ENCODE peak calls at places on chromosomes 11 and 22, in nine cellular contexts. One of them, this sample, is unnamed.

GRCh38 chr11:79304599-79305212 is 136.1 kb downstream of the TENM4 start:
- DNase-seq in ovary: no peak
- DNase-seq in left ventricle myocardium inferior: no peak
- DNase-seq in heart right ventricle: no peak
- DNase-seq in CD8-positive, alpha-beta T cell: no peak
- DNase-seq in pancreas: no peak
- DNase-seq in CD4-positive, alpha-beta T cell: no peak
- DNase-seq in cardiac muscle cell: no peak
- DNase-seq in GM23248: no peak
- DNase-seq in this sample: no peak

GRCh38 chr22:44889233-44889878 is 120.4 kb downstream of the PHF21B start:
- DNase-seq in ovary: no peak
- DNase-seq in left ventricle myocardium inferior: no peak
- DNase-seq in heart right ventricle: no peak
- DNase-seq in CD8-positive, alpha-beta T cell: no peak
- DNase-seq in pancreas: peak; percentile 45
- DNase-seq in CD4-positive, alpha-beta T cell: no peak
- DNase-seq in cardiac muscle cell: no peak
- DNase-seq in GM23248: peak; percentile 16
- DNase-seq in this sample: no peak

GRCh38 chr11:70487160-70487559 is 88.8 kb downstream of the CTTN start:
- DNase-seq in ovary: no peak
- DNase-seq in left ventricle myocardium inferior: no peak
- DNase-seq in heart right ventricle: no peak
- DNase-seq in CD8-positive, alpha-beta T cell: no peak
- DNase-seq in pancreas: no peak
- DNase-seq in CD4-positive, alpha-beta T cell: no peak
- DNase-seq in cardiac muscle cell: no peak
- DNase-seq in GM23248: no peak
- DNase-seq in this sample: no peak

GRCh38 chr11:108115495-108116140 is 5.7 kb upstream of the ACAT1 start:
- DNase-seq in ovary: peak; percentile 91
- DNase-seq in left ventricle myocardium inferior: peak; percentile 86
- DNase-seq in heart right ventricle: peak; percentile 86
- DNase-seq in CD8-positive, alpha-beta T cell: no peak
- DNase-seq in pancreas: peak; percentile 93
- DNase-seq in CD4-positive, alpha-beta T cell: no peak
- DNase-seq in cardiac muscle cell: peak; percentile 92
- DNase-seq in GM23248: peak; percentile 83
- DNase-seq in this sample: peak; percentile 75

GRCh38 chr11:2156416-2157182 is 4.4 kb downstream of the INS start:
- DNase-seq in ovary: peak; percentile 58
- DNase-seq in left ventricle myocardium inferior: peak; percentile 65
- DNase-seq in heart right ventricle: peak; percentile 64
- DNase-seq in CD8-positive, alpha-beta T cell: peak; percentile 49
- DNase-seq in pancreas: peak; percentile 93
- DNase-seq in CD4-positive, alpha-beta T cell: peak; percentile 43
- DNase-seq in cardiac muscle cell: peak; percentile 68
- DNase-seq in GM23248: peak; percentile 80
- DNase-seq in this sample: peak; percentile 41

GRCh38 chr11:23995891-23996290 is 501.0 kb upstream of the LUZP2 start:
- DNase-seq in ovary: no peak
- DNase-seq in left ventricle myocardium inferior: no peak
- DNase-seq in heart right ventricle: no peak
- DNase-seq in CD8-positive, alpha-beta T cell: no peak
- DNase-seq in pancreas: no peak
- DNase-seq in CD4-positive, alpha-beta T cell: no peak
- DNase-seq in cardiac muscle cell: peak; percentile 13
- DNase-seq in GM23248: no peak
- DNase-seq in this sample: no peak

GRCh38 chr11:34150494-34151151 is 45.2 kb downstream of the NAT10 start:
- DNase-seq in ovary: no peak
- DNase-seq in left ventricle myocardium inferior: no peak
- DNase-seq in heart right ventricle: no peak
- DNase-seq in CD8-positive, alpha-beta T cell: no peak
- DNase-seq in pancreas: no peak
- DNase-seq in CD4-positive, alpha-beta T cell: no peak
- DNase-seq in cardiac muscle cell: no peak
- DNase-seq in GM23248: peak; percentile 89
- DNase-seq in this sample: no peak

GRCh38 chr11:11213117-11213516 is 139.9 kb downstream of the CSNK2A3 start:
- DNase-seq in ovary: no peak
- DNase-seq in left ventricle myocardium inferior: no peak
- DNase-seq in heart right ventricle: no peak
- DNase-seq in CD8-positive, alpha-beta T cell: no peak
- DNase-seq in pancreas: no peak
- DNase-seq in CD4-positive, alpha-beta T cell: no peak
- DNase-seq in cardiac muscle cell: no peak
- DNase-seq in GM23248: no peak
- DNase-seq in this sample: no peak

GRCh38 chr11:61489833-61490585 is 18.5 kb upstream of the LRRC10B start:
- DNase-seq in ovary: no peak
- DNase-seq in left ventricle myocardium inferior: peak; percentile 40
- DNase-seq in heart right ventricle: peak; percentile 46
- DNase-seq in CD8-positive, alpha-beta T cell: no peak
- DNase-seq in pancreas: no peak
- DNase-seq in CD4-positive, alpha-beta T cell: no peak
- DNase-seq in cardiac muscle cell: peak; percentile 77
- DNase-seq in GM23248: peak; percentile 56
- DNase-seq in this sample: no peak

GRCh38 chr11:131851951-131852350 is 481.5 kb downstream of the NTM start:
- DNase-seq in ovary: no peak
- DNase-seq in left ventricle myocardium inferior: no peak
- DNase-seq in heart right ventricle: no peak
- DNase-seq in CD8-positive, alpha-beta T cell: no peak
- DNase-seq in pancreas: no peak
- DNase-seq in CD4-positive, alpha-beta T cell: no peak
- DNase-seq in cardiac muscle cell: no peak
- DNase-seq in GM23248: no peak
- DNase-seq in this sample: no peak

GRCh38 chr22:28015676-28016601 is 96.9 kb upstream of the PITPNB start:
- DNase-seq in ovary: peak; percentile 25
- DNase-seq in left ventricle myocardium inferior: peak; percentile 17
- DNase-seq in heart right ventricle: no peak
- DNase-seq in CD8-positive, alpha-beta T cell: no peak
- DNase-seq in pancreas: peak; percentile 32
- DNase-seq in CD4-positive, alpha-beta T cell: no peak
- DNase-seq in cardiac muscle cell: peak; percentile 45
- DNase-seq in GM23248: no peak
- DNase-seq in this sample: no peak

GRCh38 chr11:2511421-2512369 is 66.9 kb downstream of the KCNQ1 start:
- DNase-seq in ovary: no peak
- DNase-seq in left ventricle myocardium inferior: peak; percentile 36
- DNase-seq in heart right ventricle: peak; percentile 50
- DNase-seq in CD8-positive, alpha-beta T cell: no peak
- DNase-seq in pancreas: peak; percentile 49
- DNase-seq in CD4-positive, alpha-beta T cell: no peak
- DNase-seq in cardiac muscle cell: no peak
- DNase-seq in GM23248: no peak
- DNase-seq in this sample: no peak

GRCh38 chr11:67300256-67300755 is 3.0 kb upstream of the SSH3 start:
- DNase-seq in ovary: no peak
- DNase-seq in left ventricle myocardium inferior: no peak
- DNase-seq in heart right ventricle: no peak
- DNase-seq in CD8-positive, alpha-beta T cell: peak; percentile 15
- DNase-seq in pancreas: no peak
- DNase-seq in CD4-positive, alpha-beta T cell: no peak
- DNase-seq in cardiac muscle cell: no peak
- DNase-seq in GM23248: no peak
- DNase-seq in this sample: no peak
- H3K27ac ChIP-seq in ovary: no peak overlapping the region
- H3K27ac ChIP-seq in left ventricle myocardium inferior: no peak overlapping the region
- H3K27ac ChIP-seq in heart right ventricle: no peak overlapping the region
- H3K27ac ChIP-seq in CD8-positive, alpha-beta T cell: no peak overlapping the region
- H3K27ac ChIP-seq in pancreas: no peak overlapping the region
- H3K27ac ChIP-seq in CD4-positive, alpha-beta T cell: peak overlapping the region; percentile 21
- H3K27ac ChIP-seq in cardiac muscle cell: no peak overlapping the region
- H3K27ac ChIP-seq in GM23248: no peak overlapping the region
- H3K27ac ChIP-seq in this sample: no peak overlapping the region

GRCh38 chr22:46027219-46028068 is 50.5 kb upstream of the WNT7B start:
- DNase-seq in ovary: peak; percentile 85
- DNase-seq in left ventricle myocardium inferior: peak; percentile 74
- DNase-seq in heart right ventricle: no peak
- DNase-seq in CD8-positive, alpha-beta T cell: no peak
- DNase-seq in pancreas: peak; percentile 89
- DNase-seq in CD4-positive, alpha-beta T cell: no peak
- DNase-seq in cardiac muscle cell: no peak
- DNase-seq in GM23248: peak; percentile 64
- DNase-seq in this sample: peak; percentile 87
- H3K27ac ChIP-seq in ovary: peak overlapping the region; percentile 61
- H3K27ac ChIP-seq in left ventricle myocardium inferior: peak overlapping the region; percentile 89
- H3K27ac ChIP-seq in heart right ventricle: peak overlapping the region; percentile 84
- H3K27ac ChIP-seq in CD8-positive, alpha-beta T cell: no peak overlapping the region
- H3K27ac ChIP-seq in pancreas: peak overlapping the region; percentile 84
- H3K27ac ChIP-seq in CD4-positive, alpha-beta T cell: no peak overlapping the region
- H3K27ac ChIP-seq in cardiac muscle cell: no peak overlapping the region
- H3K27ac ChIP-seq in GM23248: no peak overlapping the region
- H3K27ac ChIP-seq in this sample: peak overlapping the region; percentile 91

GRCh38 chr11:665062-665706 is 28.1 kb downstream of the DRD4 start:
- DNase-seq in ovary: no peak
- DNase-seq in left ventricle myocardium inferior: no peak
- DNase-seq in heart right ventricle: no peak
- DNase-seq in CD8-positive, alpha-beta T cell: no peak
- DNase-seq in pancreas: no peak
- DNase-seq in CD4-positive, alpha-beta T cell: no peak
- DNase-seq in cardiac muscle cell: peak; percentile 8
- DNase-seq in GM23248: peak; percentile 51
- DNase-seq in this sample: no peak
- H3K27ac ChIP-seq in ovary: no peak overlapping the region
- H3K27ac ChIP-seq in left ventricle myocardium inferior: peak overlapping the region; percentile 60
- H3K27ac ChIP-seq in heart right ventricle: peak overlapping the region; percentile 52
- H3K27ac ChIP-seq in CD8-positive, alpha-beta T cell: no peak overlapping the region
- H3K27ac ChIP-seq in pancreas: no peak overlapping the region
- H3K27ac ChIP-seq in CD4-positive, alpha-beta T cell: no peak overlapping the region
- H3K27ac ChIP-seq in cardiac muscle cell: no peak overlapping the region
- H3K27ac ChIP-seq in GM23248: peak overlapping the region; percentile 74
- H3K27ac ChIP-seq in this sample: no peak overlapping the region

GRCh38 chr22:24104307-24105017 is 76.8 kb upstream of the SUSD2 start:
- DNase-seq in ovary: no peak
- DNase-seq in left ventricle myocardium inferior: no peak
- DNase-seq in heart right ventricle: no peak
- DNase-seq in CD8-positive, alpha-beta T cell: no peak
- DNase-seq in pancreas: peak; percentile 36
- DNase-seq in CD4-positive, alpha-beta T cell: no peak
- DNase-seq in cardiac muscle cell: no peak
- DNase-seq in GM23248: no peak
- DNase-seq in this sample: no peak
- H3K27ac ChIP-seq in ovary: no peak overlapping the region
- H3K27ac ChIP-seq in left ventricle myocardium inferior: peak overlapping the region; percentile 63
- H3K27ac ChIP-seq in heart right ventricle: peak overlapping the region; percentile 49
- H3K27ac ChIP-seq in CD8-positive, alpha-beta T cell: no peak overlapping the region
- H3K27ac ChIP-seq in pancreas: no peak overlapping the region
- H3K27ac ChIP-seq in CD4-positive, alpha-beta T cell: no peak overlapping the region
- H3K27ac ChIP-seq in cardiac muscle cell: no peak overlapping the region
- H3K27ac ChIP-seq in GM23248: peak overlapping the region; percentile 40
- H3K27ac ChIP-seq in this sample: peak overlapping the region; percentile 33

GRCh38 chr11:3954448-3955298 is 99.2 kb downstream of the STIM1 start:
- DNase-seq in ovary: no peak
- DNase-seq in left ventricle myocardium inferior: no peak
- DNase-seq in heart right ventricle: no peak
- DNase-seq in CD8-positive, alpha-beta T cell: no peak
- DNase-seq in pancreas: no peak
- DNase-seq in CD4-positive, alpha-beta T cell: no peak
- DNase-seq in cardiac muscle cell: no peak
- DNase-seq in GM23248: peak; percentile 51
- DNase-seq in this sample: no peak
- H3K27ac ChIP-seq in ovary: no peak overlapping the region
- H3K27ac ChIP-seq in left ventricle myocardium inferior: no peak overlapping the region
- H3K27ac ChIP-seq in heart right ventricle: no peak overlapping the region
- H3K27ac ChIP-seq in CD8-positive, alpha-beta T cell: no peak overlapping the region
- H3K27ac ChIP-seq in pancreas: no peak overlapping the region
- H3K27ac ChIP-seq in CD4-positive, alpha-beta T cell: no peak overlapping the region
- H3K27ac ChIP-seq in cardiac muscle cell: no peak overlapping the region
- H3K27ac ChIP-seq in GM23248: no peak overlapping the region
- H3K27ac ChIP-seq in this sample: no peak overlapping the region

GRCh38 chr11:86671386-86672006 is 920 bp downstream of the ME3 start:
- DNase-seq in ovary: peak; percentile 96
- DNase-seq in left ventricle myocardium inferior: peak; percentile 88
- DNase-seq in heart right ventricle: peak; percentile 86
- DNase-seq in CD8-positive, alpha-beta T cell: peak; percentile 16
- DNase-seq in pancreas: peak; percentile 80
- DNase-seq in CD4-positive, alpha-beta T cell: peak; percentile 0
- DNase-seq in cardiac muscle cell: peak; percentile 58
- DNase-seq in GM23248: peak; percentile 55
- DNase-seq in this sample: peak; percentile 44
- H3K27ac ChIP-seq in ovary: peak overlapping the region; percentile 93
- H3K27ac ChIP-seq in left ventricle myocardium inferior: peak overlapping the region; percentile 94
- H3K27ac ChIP-seq in heart right ventricle: peak overlapping the region; percentile 97
- H3K27ac ChIP-seq in CD8-positive, alpha-beta T cell: peak overlapping the region; percentile 27
- H3K27ac ChIP-seq in pancreas: peak overlapping the region; percentile 66
- H3K27ac ChIP-seq in CD4-positive, alpha-beta T cell: no peak overlapping the region
- H3K27ac ChIP-seq in cardiac muscle cell: no peak overlapping the region
- H3K27ac ChIP-seq in GM23248: no peak overlapping the region
- H3K27ac ChIP-seq in this sample: peak overlapping the region; percentile 20

GRCh38 chr11:64793271-64794160 is 9.5 kb downstream of the MAP4K2 start:
- DNase-seq in ovary: peak; percentile 14
- DNase-seq in left ventricle myocardium inferior: no peak
- DNase-seq in heart right ventricle: no peak
- DNase-seq in CD8-positive, alpha-beta T cell: no peak
- DNase-seq in pancreas: no peak
- DNase-seq in CD4-positive, alpha-beta T cell: no peak
- DNase-seq in cardiac muscle cell: no peak
- DNase-seq in GM23248: no peak
- DNase-seq in this sample: no peak
- H3K27ac ChIP-seq in ovary: no peak overlapping the region
- H3K27ac ChIP-seq in left ventricle myocardium inferior: peak overlapping the region; percentile 68
- H3K27ac ChIP-seq in heart right ventricle: peak overlapping the region; percentile 32
- H3K27ac ChIP-seq in CD8-positive, alpha-beta T cell: no peak overlapping the region
- H3K27ac ChIP-seq in pancreas: no peak overlapping the region
- H3K27ac ChIP-seq in CD4-positive, alpha-beta T cell: peak overlapping the region; percentile 40
- H3K27ac ChIP-seq in cardiac muscle cell: no peak overlapping the region
- H3K27ac ChIP-seq in GM23248: no peak overlapping the region
- H3K27ac ChIP-seq in this sample: no peak overlapping the region

DNA sequence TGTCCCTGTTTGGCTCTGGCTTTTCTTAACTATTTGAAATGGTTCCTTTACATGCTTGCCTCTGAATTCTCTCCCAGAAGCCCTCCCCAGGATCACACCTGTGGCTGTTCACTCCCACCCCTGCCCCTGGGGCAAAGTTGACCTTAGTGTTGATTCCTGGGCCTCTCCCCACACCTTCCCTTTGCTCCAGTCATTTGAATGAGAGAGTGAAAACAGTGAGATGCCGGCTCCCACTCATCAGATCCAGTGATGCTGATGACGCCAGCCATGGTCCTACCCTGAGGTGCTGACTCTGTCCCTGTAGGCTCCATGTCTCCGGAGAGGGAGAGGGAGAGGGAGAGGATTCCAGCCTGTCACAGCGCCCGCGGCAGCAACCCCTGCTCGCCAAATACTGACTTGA is 40.7 kb downstream of the LRP5 start:
- DNase-seq in ovary: no peak
- DNase-seq in left ventricle myocardium inferior: no peak
- DNase-seq in heart right ventricle: no peak
- DNase-seq in CD8-positive, alpha-beta T cell: no peak
- DNase-seq in pancreas: no peak
- DNase-seq in CD4-positive, alpha-beta T cell: no peak
- DNase-seq in cardiac muscle cell: no peak
- DNase-seq in GM23248: no peak
- DNase-seq in this sample: no peak
- H3K27ac ChIP-seq in ovary: peak overlapping the region; percentile 19
- H3K27ac ChIP-seq in left ventricle myocardium inferior: peak overlapping the region; percentile 92
- H3K27ac ChIP-seq in heart right ventricle: peak overlapping the region; percentile 78
- H3K27ac ChIP-seq in CD8-positive, alpha-beta T cell: no peak overlapping the region
- H3K27ac ChIP-seq in pancreas: no peak overlapping the region
- H3K27ac ChIP-seq in CD4-positive, alpha-beta T cell: no peak overlapping the region
- H3K27ac ChIP-seq in cardiac muscle cell: peak overlapping the region; percentile 14
- H3K27ac ChIP-seq in GM23248: no peak overlapping the region
- H3K27ac ChIP-seq in this sample: no peak overlapping the region

This sample was measured in substantia nigra.